ENCODE peak calls at places on chromosome 12, in four cellular contexts. A, C, I and O are unnamed samples.

GRCh38 chr12:779745-780734 is 27.7 kb downstream of the WNK1 start:
- DNase-seq in A (peak; percentile 35), C (no peak), I (peak; percentile 41), O (no peak)

GRCh38 chr12:58452546-58452945 is 467.8 kb downstream of the LRIG3 start:
- DNase-seq in A (no peak), C (no peak), I (no peak), O (no peak)

GRCh38 chr12:108143144-108143543 is 14.1 kb downstream of the WSCD2 start:
- DNase-seq in A (no peak), C (no peak), I (no peak), O (no peak)

GRCh38 chr12:63929426-63929825 is 84.9 kb downstream of the SRGAP1 start:
- DNase-seq in A (no peak), C (no peak), I (no peak), O (no peak)

GRCh38 chr12:2959194-2959507 is at the start of gene TEAD4:
- DNase-seq in A (peak; percentile 90), C (peak; percentile 82), I (peak; percentile 82), O (peak; percentile 91)

GRCh38 chr12:93361159-93361919 is 16.4 kb upstream of the NUDT4 start:
- DNase-seq in A (no peak), C (no peak), I (no peak), O (no peak)

GRCh38 chr12:87820524-87821194 is 208.5 kb downstream of the C12orf50 start:
- DNase-seq in A (no peak), C (no peak), I (no peak), O (no peak)

GRCh38 chr12:57001448-57001906 is 4.9 kb downstream of the ZBTB39 start:
- DNase-seq in A (peak; percentile 84), C (peak; percentile 82), I (peak; percentile 87), O (peak; percentile 91)

GRCh38 chr12:99976762-99977161 is 8.0 kb downstream of the ANKS1B start:
- DNase-seq in A (no peak), C (no peak), I (no peak), O (no peak)

GRCh38 chr12:108729612-108730336 is 1.5 kb downstream of the CORO1C start:
- DNase-seq in A (no peak), C (no peak), I (peak; percentile 37), O (no peak)

GRCh38 chr12:71780207-71780822 is 25.7 kb downstream of the RAB21 start:
- DNase-seq in A (peak; percentile 28), C (peak; percentile 35), I (peak; percentile 20), O (no peak)

GRCh38 chr12:54160050-54160449 is 28.7 kb downstream of the SMUG1 start:
- DNase-seq in A (no peak), C (no peak), I (no peak), O (no peak)

GRCh38 chr12:118714051-118714460 is 267.3 kb upstream of the SRRM4 start:
- DNase-seq in A (peak; percentile 13), C (peak; percentile 60), I (peak; percentile 53), O (peak; percentile 74)

GRCh38 chr12:112938751-112939150 is 477 bp downstream of the OAS3 start:
- DNase-seq in A (peak; percentile 24), C (no peak), I (no peak), O (no peak)

GRCh38 chr12:72272731-72273498 is 745 bp downstream of the TRHDE start:
- DNase-seq in A (no peak), C (no peak), I (no peak), O (peak; percentile 24)

GRCh38 chr12:15997910-15998309 is 86.8 kb downstream of the DERA start:
- DNase-seq in A (no peak), C (no peak), I (no peak), O (no peak)

GRCh38 chr12:131139363-131140068 is 185.8 kb downstream of the ADGRD1 start:
- DNase-seq in A (no peak), C (no peak), I (no peak), O (no peak)

GRCh38 chr12:131141483-131141882 is 187.8 kb downstream of the ADGRD1 start:
- DNase-seq in A (no peak), C (no peak), I (no peak), O (no peak)

GRCh38 chr12:131140069-131140435 is 186.3 kb downstream of the ADGRD1 start:
- DNase-seq in A (no peak), C (no peak), I (no peak), O (no peak)

GRCh38 chr12:131140697-131141096 is 187.0 kb downstream of the ADGRD1 start:
- DNase-seq in A (no peak), C (no peak), I (no peak), O (no peak)

DNA sequence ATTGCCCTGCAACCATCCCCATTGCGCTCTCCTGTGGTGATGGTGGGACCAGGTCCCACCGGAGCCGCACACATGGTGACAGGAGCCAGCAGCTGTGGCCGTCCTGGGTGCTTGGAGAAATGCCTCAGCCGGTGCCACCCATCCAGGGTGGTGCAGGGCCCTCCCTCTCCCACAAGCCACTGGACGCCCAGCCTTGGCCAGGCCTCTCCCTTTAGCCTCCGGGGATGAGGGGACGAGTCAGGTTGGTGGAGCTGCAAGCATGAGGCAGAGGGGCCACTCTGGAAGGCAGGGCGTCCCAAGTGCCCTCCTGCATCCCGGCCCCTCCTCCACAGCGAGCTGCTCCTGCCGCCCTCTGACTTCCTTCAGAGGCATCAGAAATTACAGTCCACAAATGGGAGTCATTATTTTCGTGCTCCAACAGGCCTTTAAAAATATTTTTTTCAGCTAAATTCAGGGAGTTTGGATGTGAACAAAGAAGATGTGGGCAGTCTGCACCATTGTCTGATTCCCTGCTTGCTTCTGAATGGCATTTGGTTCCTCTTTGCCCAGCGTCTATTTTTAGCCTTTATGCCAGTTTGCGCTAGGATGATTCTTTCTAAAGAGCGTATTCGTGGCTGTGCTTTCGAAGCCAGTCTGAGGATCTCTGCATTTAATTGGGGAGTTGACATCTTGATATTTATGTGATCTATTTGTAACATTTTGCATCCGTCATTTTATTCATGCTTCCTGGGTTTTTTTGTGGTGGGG is 189.4 kb downstream of the ADGRD1 start:
- DNase-seq in A (peak; percentile 55), C (no peak), I (no peak), O (no peak)
- TF ChIP-seq NR3C1 in A (no peak), C (no peak), I (no peak), O (no peak)

DNA sequence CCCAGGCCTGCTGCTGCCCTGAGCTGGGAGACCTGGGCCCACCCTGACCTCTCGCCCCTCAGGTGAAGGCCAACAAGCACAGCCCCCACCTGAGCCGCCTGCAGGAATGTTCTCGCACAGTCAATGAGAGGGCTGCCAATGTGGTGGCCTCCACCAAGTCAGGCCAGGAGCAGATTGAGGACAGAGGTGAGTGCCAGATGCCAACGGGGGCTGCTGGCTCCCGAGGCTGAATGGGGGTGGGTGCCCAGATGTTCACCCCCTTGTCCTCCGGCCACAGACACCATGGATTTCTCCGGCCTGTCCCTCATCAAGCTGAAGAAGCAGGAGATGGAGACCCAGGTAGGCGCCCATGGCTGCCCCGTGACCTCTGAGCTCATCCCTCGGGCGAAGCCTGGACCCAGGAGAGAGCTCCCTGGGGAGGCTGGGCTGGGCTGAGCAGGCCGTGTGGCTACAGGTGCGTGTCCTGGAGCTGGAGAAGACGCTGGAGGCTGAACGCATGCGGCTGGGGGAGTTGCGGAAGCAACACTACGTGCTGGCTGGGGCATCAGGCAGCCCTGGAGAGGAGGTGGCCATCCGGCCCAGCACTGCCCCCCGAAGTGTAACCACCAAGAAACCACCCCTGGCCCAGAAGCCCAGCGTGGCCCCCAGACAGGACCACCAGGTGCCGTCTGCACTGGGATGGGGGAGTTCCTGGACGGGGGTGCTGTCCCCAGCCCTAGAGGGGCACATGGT is 25.8 kb downstream of the HIP1R start:
- DNase-seq in A (no peak), C (no peak), I (no peak), O (peak; percentile 7)
- TF ChIP-seq NR3C1 in A (no peak), C (no peak), I (no peak), O (no peak)

GRCh38 chr12:78387721-78388120 is 476.9 kb upstream of the SYT1 start:
- DNase-seq in A (no peak), C (no peak), I (no peak), O (no peak)
- TF ChIP-seq NR3C1 in A (no peak), C (no peak), I (no peak), O (no peak)

GRCh38 chr12:52372216-52373154 is 5.2 kb upstream of the KRT85 start:
- DNase-seq in A (peak; percentile 95), C (peak; percentile 69), I (peak; percentile 53), O (peak; percentile 81)
- TF ChIP-seq NR3C1 in A (no peak), C (no peak), I (no peak), O (no peak)

GRCh38 chr12:116765271-116765670 is 27.2 kb downstream of the RNFT2 start:
- DNase-seq in A (no peak), C (no peak), I (no peak), O (no peak)
- TF ChIP-seq NR3C1 in A (no peak), C (no peak), I (no peak), O (no peak)

DNA sequence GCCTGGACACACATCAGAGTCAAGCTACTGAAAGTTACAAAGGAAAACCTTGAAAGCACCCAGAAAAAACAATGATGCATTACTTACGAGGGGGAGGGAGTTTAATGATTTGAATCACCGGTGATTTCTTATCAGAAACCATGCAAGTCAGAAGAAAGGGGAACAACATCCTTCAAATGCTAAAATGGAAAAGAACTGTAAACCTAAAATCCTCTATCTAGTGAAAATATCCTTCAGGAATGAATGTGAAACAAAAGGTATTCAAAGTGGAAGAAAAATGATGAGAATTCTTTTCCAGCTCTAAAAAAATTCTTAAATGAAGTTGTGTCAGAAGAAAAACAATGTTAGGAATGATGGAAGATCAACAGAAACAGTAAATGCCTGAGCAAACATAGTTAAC is 16.8 kb downstream of the SCAF11 start:
- DNase-seq in A (no peak), C (no peak), I (no peak), O (no peak)
- TF ChIP-seq NR3C1 in A (no peak), C (no peak), I (no peak), O (no peak)

GRCh38 chr12:12531194-12531593 is 31.5 kb downstream of the DUSP16 start:
- DNase-seq in A (no peak), C (no peak), I (no peak), O (no peak)

GRCh38 chr12:12534975-12535374 is 27.7 kb downstream of the DUSP16 start:
- DNase-seq in A (no peak), C (no peak), I (no peak), O (no peak)

GRCh38 chr12:12534134-12534866 is 28.4 kb downstream of the DUSP16 start:
- DNase-seq in A (no peak), C (no peak), I (peak; percentile 19), O (no peak)

GRCh38 chr12:12529783-12530421 is 32.8 kb downstream of the DUSP16 start:
- DNase-seq in A (no peak), C (no peak), I (no peak), O (no peak)

GRCh38 chr12:12533238-12533829 is 29.3 kb downstream of the DUSP16 start:
- DNase-seq in A (no peak), C (peak; percentile 14), I (peak; percentile 32), O (no peak)
- TF ChIP-seq NR3C1 in A (no peak), C (no peak), I (no peak), O (no peak)

GRCh38 chr12:121423682-121424631 is 24.0 kb downstream of the RNF34 start:
- DNase-seq in A (no peak), C (no peak), I (no peak), O (no peak)
- TF ChIP-seq NR3C1 in A (no peak), C (no peak), I (no peak), O (no peak)

GRCh38 chr12:81542621-81543020 is 216.5 kb downstream of the PPFIA2 start:
- DNase-seq in A (no peak), C (no peak), I (no peak), O (no peak)
- TF ChIP-seq NR3C1 in A (no peak), C (no peak), I (no peak), O (no peak)